ENCODE peak calls at places on chromosomes 4 and X, in six cellular contexts. One of them, this sample, is unnamed.

GRCh38 chrX:117397846-117398245 is 718.8 kb downstream of the KLHL13 start:
- DNase-seq in Caco-2: no peak
- DNase-seq in OCI-LY7: no peak
- DNase-seq in pancreas: no peak
- DNase-seq in AG10803: no peak
- DNase-seq in sigmoid colon: no peak
- DNase-seq in this sample: no peak

GRCh38 chrX:150449313-150449712 is 86.2 kb downstream of the MAMLD1 start:
- DNase-seq in Caco-2: no peak
- DNase-seq in OCI-LY7: no peak
- DNase-seq in sigmoid colon: no peak
- DNase-seq in pancreas: no peak
- DNase-seq in AG10803: no peak
- DNase-seq in this sample: no peak

GRCh38 chr4:3340703-3341088 is 47.9 kb downstream of the RGS12 start:
- DNase-seq in pancreas: peak
- DNase-seq in AG10803: no peak
- DNase-seq in Caco-2: no peak
- DNase-seq in sigmoid colon: no peak
- DNase-seq in OCI-LY7: no peak
- DNase-seq in this sample: no peak

GRCh38 chr4:81687470-81687869 is 215.8 kb upstream of the RASGEF1B start:
- DNase-seq in AG10803: no peak
- DNase-seq in Caco-2: no peak
- DNase-seq in OCI-LY7: no peak
- DNase-seq in pancreas: no peak
- DNase-seq in sigmoid colon: no peak
- DNase-seq in this sample: no peak

GRCh38 chr4:1081689-1082040 is 31.7 kb downstream of the RNF212 start:
- DNase-seq in pancreas: no peak
- DNase-seq in AG10803: peak
- DNase-seq in Caco-2: no peak
- DNase-seq in sigmoid colon: no peak
- DNase-seq in OCI-LY7: no peak
- DNase-seq in this sample: no peak

GRCh38 chr4:8721621-8722020 is 129.1 kb downstream of the CPZ start:
- DNase-seq in sigmoid colon: peak
- DNase-seq in pancreas: no peak
- DNase-seq in Caco-2: no peak
- DNase-seq in AG10803: no peak
- DNase-seq in OCI-LY7: no peak
- DNase-seq in this sample: no peak

GRCh38 chr4:92012899-92013867 is 290.6 kb upstream of the GRID2 start:
- DNase-seq in OCI-LY7: no peak
- DNase-seq in Caco-2: no peak
- DNase-seq in sigmoid colon: no peak
- DNase-seq in AG10803: no peak
- DNase-seq in pancreas: peak
- DNase-seq in this sample: no peak

GRCh38 chr4:186726440-186727148 is 2.9 kb upstream of the FAT1 start:
- DNase-seq in OCI-LY7: no peak
- DNase-seq in Caco-2: peak
- DNase-seq in AG10803: peak
- DNase-seq in pancreas: peak
- DNase-seq in sigmoid colon: peak
- DNase-seq in this sample: no peak

GRCh38 chr4:56892686-56893085 is 15.0 kb upstream of the REST start:
- DNase-seq in AG10803: no peak
- DNase-seq in Caco-2: no peak
- DNase-seq in pancreas: no peak
- DNase-seq in OCI-LY7: no peak
- DNase-seq in sigmoid colon: no peak
- DNase-seq in this sample: no peak

GRCh38 chrX:110425222-110425621 is 66.6 kb downstream of the RTL9 start:
- DNase-seq in pancreas: no peak
- DNase-seq in sigmoid colon: no peak
- DNase-seq in Caco-2: no peak
- DNase-seq in AG10803: peak
- DNase-seq in OCI-LY7: no peak
- DNase-seq in this sample: no peak

GRCh38 chrX:10589098-10589497 is 31.3 kb downstream of the MID1 start:
- DNase-seq in AG10803: no peak
- DNase-seq in OCI-LY7: no peak
- DNase-seq in Caco-2: no peak
- DNase-seq in pancreas: no peak
- DNase-seq in sigmoid colon: no peak
- DNase-seq in this sample: no peak

GRCh38 chr4:80077639-80078038 is 4.6 kb upstream of the ANTXR2 start:
- DNase-seq in pancreas: no peak
- DNase-seq in Caco-2: no peak
- DNase-seq in OCI-LY7: no peak
- DNase-seq in AG10803: no peak
- DNase-seq in sigmoid colon: no peak
- DNase-seq in this sample: no peak

GRCh38 chrX:75547783-75548182 is 24.9 kb upstream of the ZDHHC15 start:
- DNase-seq in AG10803: peak
- DNase-seq in Caco-2: no peak
- DNase-seq in pancreas: peak
- DNase-seq in OCI-LY7: no peak
- DNase-seq in sigmoid colon: peak
- DNase-seq in this sample: no peak

GRCh38 chr4:53192496-53192895 is 173.4 kb downstream of the SCFD2 start:
- DNase-seq in AG10803: no peak
- DNase-seq in OCI-LY7: no peak
- DNase-seq in pancreas: no peak
- DNase-seq in Caco-2: no peak
- DNase-seq in sigmoid colon: no peak
- DNase-seq in this sample: no peak

GRCh38 chr4:33746979-33747378 is 2497.3 kb downstream of the ARAP2 start:
- DNase-seq in sigmoid colon: no peak
- DNase-seq in AG10803: peak
- DNase-seq in pancreas: no peak
- DNase-seq in Caco-2: no peak
- DNase-seq in OCI-LY7: no peak
- DNase-seq in this sample: no peak

GRCh38 chr4:46837639-46838038 is 71.4 kb downstream of the COX7B2 start:
- DNase-seq in sigmoid colon: no peak
- DNase-seq in Caco-2: no peak
- DNase-seq in OCI-LY7: no peak
- DNase-seq in pancreas: no peak
- DNase-seq in AG10803: no peak
- DNase-seq in this sample: no peak

GRCh38 chrX:1181131-1181530 is 31.3 kb downstream of the CRLF2 start:
- DNase-seq in sigmoid colon: no peak
- DNase-seq in AG10803: no peak
- DNase-seq in pancreas: no peak
- DNase-seq in Caco-2: no peak
- DNase-seq in OCI-LY7: no peak
- DNase-seq in this sample: no peak

GRCh38 chr4:61273237-61273636 is 73.1 kb downstream of the ADGRL3 start:
- DNase-seq in OCI-LY7: no peak
- DNase-seq in pancreas: no peak
- DNase-seq in Caco-2: no peak
- DNase-seq in AG10803: no peak
- DNase-seq in sigmoid colon: no peak
- DNase-seq in this sample: no peak

GRCh38 chr4:39750216-39750615 is 52.3 kb downstream of the UBE2K start:
- DNase-seq in Caco-2: no peak
- DNase-seq in pancreas: no peak
- DNase-seq in AG10803: no peak
- DNase-seq in OCI-LY7: no peak
- DNase-seq in sigmoid colon: no peak
- DNase-seq in this sample: no peak

GRCh38 chr4:163393471-163393870 is 49.8 kb downstream of the NPY5R start:
- DNase-seq in sigmoid colon: no peak
- DNase-seq in AG10803: no peak
- DNase-seq in pancreas: no peak
- DNase-seq in Caco-2: no peak
- DNase-seq in OCI-LY7: no peak
- DNase-seq in this sample: no peak

GRCh38 chr4:111213520-111213919 is 590.6 kb upstream of the PITX2 start:
- DNase-seq in pancreas: no peak
- DNase-seq in sigmoid colon: no peak
- DNase-seq in Caco-2: no peak
- DNase-seq in AG10803: peak
- DNase-seq in OCI-LY7: no peak
- DNase-seq in this sample: no peak

GRCh38 chr4:38782452-38783108 is at the start of gene TLR10:
- DNase-seq in Caco-2: no peak
- DNase-seq in sigmoid colon: no peak
- DNase-seq in OCI-LY7: peak
- DNase-seq in AG10803: peak
- DNase-seq in pancreas: peak
- DNase-seq in this sample: peak

GRCh38 chr4:144688035-144688569 is 42.1 kb downstream of the HHIP start:
- DNase-seq in OCI-LY7: no peak
- DNase-seq in sigmoid colon: no peak
- DNase-seq in AG10803: no peak
- DNase-seq in pancreas: no peak
- DNase-seq in Caco-2: no peak
- DNase-seq in this sample: no peak

GRCh38 chr4:41178372-41179085 is 35.8 kb downstream of the APBB2 start:
- DNase-seq in OCI-LY7: no peak
- DNase-seq in pancreas: no peak
- DNase-seq in sigmoid colon: no peak
- DNase-seq in AG10803: peak
- DNase-seq in Caco-2: no peak
- DNase-seq in this sample: no peak

GRCh38 chr4:124322234-124322831 is 390.2 kb downstream of the ANKRD50 start:
- DNase-seq in sigmoid colon: no peak
- DNase-seq in pancreas: no peak
- DNase-seq in Caco-2: no peak
- DNase-seq in AG10803: peak
- DNase-seq in OCI-LY7: peak
- DNase-seq in this sample: no peak

GRCh38 chrX:53882331-53882730 is 161.9 kb downstream of the PHF8 start:
- DNase-seq in Caco-2: peak
- DNase-seq in pancreas: peak
- DNase-seq in OCI-LY7: no peak
- DNase-seq in sigmoid colon: no peak
- DNase-seq in AG10803: peak
- DNase-seq in this sample: no peak

GRCh38 chrX:101619336-101619735 is 1.5 kb upstream of the ARMCX6 start:
- DNase-seq in OCI-LY7: peak
- DNase-seq in Caco-2: no peak
- DNase-seq in sigmoid colon: no peak
- DNase-seq in AG10803: no peak
- DNase-seq in pancreas: no peak
- DNase-seq in this sample: no peak

GRCh38 chrX:101617211-101618191 is at the start of gene ARMCX6:
- DNase-seq in pancreas: peak
- DNase-seq in OCI-LY7: peak
- DNase-seq in Caco-2: peak
- DNase-seq in AG10803: peak
- DNase-seq in sigmoid colon: peak
- DNase-seq in this sample: peak
- TF ChIP-seq CTCF in pancreas: no peak
- TF ChIP-seq CTCF in OCI-LY7: peak
- TF ChIP-seq CTCF in Caco-2: peak
- TF ChIP-seq CTCF in AG10803: peak
- TF ChIP-seq CTCF in sigmoid colon: peak
- TF ChIP-seq CTCF in this sample: peak

GRCh38 chr4:13919021-13919441 is 291.5 kb upstream of the BOD1L1 start:
- DNase-seq in pancreas: no peak
- DNase-seq in OCI-LY7: no peak
- DNase-seq in AG10803: peak
- DNase-seq in sigmoid colon: peak
- DNase-seq in Caco-2: no peak
- DNase-seq in this sample: no peak
- H3K4me3 ChIP-seq in pancreas: no peak
- H3K4me3 ChIP-seq in OCI-LY7: no peak
- H3K4me3 ChIP-seq in AG10803: no peak
- H3K4me3 ChIP-seq in sigmoid colon: no peak
- H3K4me3 ChIP-seq in Caco-2: no peak
- H3K4me3 ChIP-seq in this sample: no peak

DNA sequence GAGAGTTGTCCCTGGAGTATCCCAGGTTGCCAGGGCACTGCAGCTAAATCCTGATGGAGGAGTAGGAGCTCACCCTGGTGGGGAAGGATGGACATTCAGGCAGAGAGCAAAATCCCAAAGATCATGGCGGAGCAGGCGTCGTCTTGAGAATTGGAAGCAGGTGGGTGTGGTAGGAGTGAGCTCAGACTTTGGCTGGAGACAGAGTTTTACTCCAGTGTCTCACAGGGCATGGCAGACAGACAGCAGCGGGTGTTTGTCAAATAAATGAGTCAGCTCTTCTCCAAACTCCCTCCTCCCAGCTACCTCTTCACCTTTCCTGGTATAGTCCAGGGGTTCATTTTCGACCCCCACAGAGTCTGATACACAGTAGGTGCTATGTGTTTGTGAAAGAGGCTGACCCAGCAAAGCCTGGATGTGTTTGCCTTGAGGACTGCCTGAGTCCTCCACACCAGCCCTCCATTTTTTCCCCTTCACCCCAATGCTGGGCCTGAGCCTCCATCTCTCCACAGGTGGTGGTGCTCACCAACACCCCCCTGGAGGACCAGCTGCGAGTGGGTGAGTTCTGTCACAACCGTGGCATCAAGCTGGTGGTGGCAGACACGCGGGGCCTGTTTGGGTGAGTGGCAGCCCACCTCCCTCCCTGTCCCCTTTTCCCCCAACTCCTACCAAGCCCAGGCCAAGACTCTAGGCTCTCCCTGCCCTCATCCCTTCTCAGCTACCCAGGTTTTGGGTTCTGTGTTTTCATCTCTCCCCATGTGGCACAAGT is 6.9 kb downstream of the UBA1 start:
- DNase-seq in Caco-2: no peak
- DNase-seq in sigmoid colon: no peak
- DNase-seq in AG10803: peak
- DNase-seq in pancreas: no peak
- DNase-seq in OCI-LY7: no peak
- DNase-seq in this sample: no peak
- TF ChIP-seq CTCF in Caco-2: peak
- TF ChIP-seq CTCF in sigmoid colon: no peak
- TF ChIP-seq CTCF in AG10803: peak
- TF ChIP-seq CTCF in pancreas: no peak
- TF ChIP-seq CTCF in OCI-LY7: no peak
- TF ChIP-seq CTCF in this sample: no peak

DNA sequence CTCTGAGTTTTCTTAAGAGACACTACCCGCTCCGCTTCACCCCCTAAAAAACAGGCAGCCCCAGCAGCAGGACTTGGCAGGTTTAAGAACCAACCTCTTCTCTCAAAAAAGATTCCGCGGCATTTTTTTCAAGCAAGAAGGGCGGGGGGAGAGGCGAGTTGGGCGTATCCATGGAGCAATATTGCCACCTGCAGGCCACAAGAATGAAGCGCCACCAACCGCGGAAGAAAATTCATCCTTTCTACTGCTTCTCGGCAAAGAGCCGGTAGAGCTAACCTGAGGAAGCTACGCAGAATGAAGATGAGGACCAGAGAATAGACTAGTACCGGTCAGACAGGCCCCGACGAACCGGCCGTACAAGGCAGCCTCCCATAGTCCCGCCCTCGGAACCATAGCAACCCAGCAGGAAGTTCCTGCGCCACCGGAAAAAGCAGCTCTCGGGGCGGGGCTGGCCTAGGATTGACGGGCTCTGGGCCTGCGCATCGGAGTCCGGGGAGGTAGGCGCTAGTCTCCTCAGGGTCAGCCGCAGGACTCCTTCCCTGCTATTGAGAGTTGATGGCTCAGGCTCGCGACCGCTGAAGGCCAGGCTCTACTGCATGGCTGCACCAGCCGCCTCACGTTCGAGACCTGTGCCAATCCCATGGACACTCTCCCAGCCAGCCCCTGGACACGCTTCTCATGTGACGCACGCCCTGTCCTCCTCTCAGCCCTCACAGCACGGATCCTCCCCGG is 76.9 kb downstream of the MAGED4 start:
- DNase-seq in AG10803: peak
- DNase-seq in Caco-2: peak
- DNase-seq in pancreas: peak
- DNase-seq in sigmoid colon: peak
- DNase-seq in OCI-LY7: peak
- DNase-seq in this sample: peak
- H3K4me3 ChIP-seq in AG10803: peak
- H3K4me3 ChIP-seq in Caco-2: peak
- H3K4me3 ChIP-seq in pancreas: peak
- H3K4me3 ChIP-seq in sigmoid colon: peak
- H3K4me3 ChIP-seq in OCI-LY7: peak
- H3K4me3 ChIP-seq in this sample: peak

This sample was measured in GM12864.